ENCODE peak calls at places on chromosomes 11 and 22, in eight cellular contexts. One of them, this sample, is unnamed.

GRCh38 chr22:37057226-37057625 is 5.7 kb downstream of the KCTD17 start:
- DNase-seq in mucosa of descending colon: no peak
- DNase-seq in H9: no peak
- DNase-seq in prostate gland: no peak
- DNase-seq in PC-3: no peak
- DNase-seq in cardiac fibroblast: no peak
- DNase-seq in OCI-LY7: no peak
- DNase-seq in body of pancreas: no peak
- DNase-seq in this sample: no peak

GRCh38 chr11:11789735-11790369 is 51.9 kb upstream of the USP47 start:
- DNase-seq in mucosa of descending colon: no peak
- DNase-seq in H9: no peak
- DNase-seq in prostate gland: no peak
- DNase-seq in PC-3: peak; percentile 44
- DNase-seq in cardiac fibroblast: peak; percentile 36
- DNase-seq in OCI-LY7: peak; percentile 8
- DNase-seq in body of pancreas: no peak
- DNase-seq in this sample: peak; percentile 25

GRCh38 chr11:96242191-96242845 is 100.7 kb downstream of the MAML2 start:
- DNase-seq in mucosa of descending colon: no peak
- DNase-seq in H9: no peak
- DNase-seq in prostate gland: no peak
- DNase-seq in PC-3: no peak
- DNase-seq in cardiac fibroblast: peak; percentile 71
- DNase-seq in OCI-LY7: peak; percentile 21
- DNase-seq in body of pancreas: no peak
- DNase-seq in this sample: no peak

GRCh38 chr11:85953491-85954143 is 98.4 kb downstream of the CCDC83 start:
- DNase-seq in mucosa of descending colon: no peak
- DNase-seq in H9: no peak
- DNase-seq in prostate gland: no peak
- DNase-seq in PC-3: no peak
- DNase-seq in cardiac fibroblast: peak; percentile 92
- DNase-seq in OCI-LY7: no peak
- DNase-seq in body of pancreas: no peak
- DNase-seq in this sample: peak; percentile 22

GRCh38 chr11:292211-293121 is 3.5 kb downstream of the PGGHG start:
- DNase-seq in mucosa of descending colon: no peak
- DNase-seq in H9: no peak
- DNase-seq in prostate gland: no peak
- DNase-seq in PC-3: no peak
- DNase-seq in cardiac fibroblast: no peak
- DNase-seq in OCI-LY7: no peak
- DNase-seq in body of pancreas: peak; percentile 11
- DNase-seq in this sample: no peak

GRCh38 chr11:66335531-66336233 is 552 bp downstream of the RIN1 start:
- DNase-seq in mucosa of descending colon: peak; percentile 61
- DNase-seq in H9: peak; percentile 78
- DNase-seq in prostate gland: no peak
- DNase-seq in PC-3: peak; percentile 58
- DNase-seq in cardiac fibroblast: peak; percentile 75
- DNase-seq in OCI-LY7: no peak
- DNase-seq in body of pancreas: no peak
- DNase-seq in this sample: peak; percentile 62

GRCh38 chr11:14727215-14727614 is 83.6 kb downstream of the PDE3B start:
- DNase-seq in mucosa of descending colon: no peak
- DNase-seq in H9: no peak
- DNase-seq in prostate gland: no peak
- DNase-seq in PC-3: no peak
- DNase-seq in cardiac fibroblast: no peak
- DNase-seq in OCI-LY7: no peak
- DNase-seq in body of pancreas: no peak
- DNase-seq in this sample: no peak

GRCh38 chr22:41915035-41915782 is at the start of gene SHISA8:
- DNase-seq in mucosa of descending colon: peak; percentile 77
- DNase-seq in H9: no peak
- DNase-seq in prostate gland: no peak
- DNase-seq in PC-3: peak; percentile 43
- DNase-seq in cardiac fibroblast: peak; percentile 56
- DNase-seq in OCI-LY7: no peak
- DNase-seq in body of pancreas: peak; percentile 56
- DNase-seq in this sample: no peak

GRCh38 chr11:132020001-132020400 is 649.6 kb downstream of the NTM start:
- DNase-seq in mucosa of descending colon: no peak
- DNase-seq in H9: no peak
- DNase-seq in prostate gland: no peak
- DNase-seq in PC-3: no peak
- DNase-seq in cardiac fibroblast: no peak
- DNase-seq in OCI-LY7: no peak
- DNase-seq in body of pancreas: no peak
- DNase-seq in this sample: no peak

GRCh38 chr22:45903355-45904149 is 73.4 kb downstream of the WNT7B start:
- DNase-seq in mucosa of descending colon: no peak
- DNase-seq in H9: no peak
- DNase-seq in prostate gland: peak; percentile 26
- DNase-seq in PC-3: peak; percentile 60
- DNase-seq in cardiac fibroblast: peak; percentile 65
- DNase-seq in OCI-LY7: no peak
- DNase-seq in body of pancreas: peak; percentile 73
- DNase-seq in this sample: peak; percentile 69

GRCh38 chr22:38110008-38110862 is at the start of gene BAIAP2L2:
- DNase-seq in mucosa of descending colon: peak; percentile 82
- DNase-seq in H9: peak; percentile 40
- DNase-seq in prostate gland: no peak
- DNase-seq in PC-3: peak; percentile 15
- DNase-seq in cardiac fibroblast: no peak
- DNase-seq in OCI-LY7: no peak
- DNase-seq in body of pancreas: no peak
- DNase-seq in this sample: no peak

GRCh38 chr11:14422052-14422813 is 63.2 kb upstream of the RRAS2 start:
- DNase-seq in mucosa of descending colon: peak; percentile 67
- DNase-seq in H9: peak; percentile 90
- DNase-seq in prostate gland: peak; percentile 22
- DNase-seq in PC-3: peak; percentile 97
- DNase-seq in cardiac fibroblast: peak; percentile 99
- DNase-seq in OCI-LY7: no peak
- DNase-seq in body of pancreas: peak; percentile 78
- DNase-seq in this sample: peak; percentile 100

GRCh38 chr11:6556139-6556949 is 47.1 kb downstream of the RRP8 start:
- DNase-seq in mucosa of descending colon: no peak
- DNase-seq in H9: no peak
- DNase-seq in prostate gland: no peak
- DNase-seq in PC-3: no peak
- DNase-seq in cardiac fibroblast: no peak
- DNase-seq in OCI-LY7: no peak
- DNase-seq in body of pancreas: no peak
- DNase-seq in this sample: no peak

GRCh38 chr11:119764108-119764874 is 35.3 kb upstream of the NECTIN1 start:
- DNase-seq in mucosa of descending colon: no peak
- DNase-seq in H9: no peak
- DNase-seq in prostate gland: no peak
- DNase-seq in PC-3: no peak
- DNase-seq in cardiac fibroblast: peak; percentile 33
- DNase-seq in OCI-LY7: no peak
- DNase-seq in body of pancreas: peak; percentile 83
- DNase-seq in this sample: peak; percentile 18

GRCh38 chr22:25896098-25896497 is 154.1 kb downstream of the MYO18B start:
- DNase-seq in mucosa of descending colon: no peak
- DNase-seq in H9: no peak
- DNase-seq in prostate gland: no peak
- DNase-seq in PC-3: no peak
- DNase-seq in cardiac fibroblast: no peak
- DNase-seq in OCI-LY7: peak; percentile 10
- DNase-seq in body of pancreas: no peak
- DNase-seq in this sample: no peak

DNA sequence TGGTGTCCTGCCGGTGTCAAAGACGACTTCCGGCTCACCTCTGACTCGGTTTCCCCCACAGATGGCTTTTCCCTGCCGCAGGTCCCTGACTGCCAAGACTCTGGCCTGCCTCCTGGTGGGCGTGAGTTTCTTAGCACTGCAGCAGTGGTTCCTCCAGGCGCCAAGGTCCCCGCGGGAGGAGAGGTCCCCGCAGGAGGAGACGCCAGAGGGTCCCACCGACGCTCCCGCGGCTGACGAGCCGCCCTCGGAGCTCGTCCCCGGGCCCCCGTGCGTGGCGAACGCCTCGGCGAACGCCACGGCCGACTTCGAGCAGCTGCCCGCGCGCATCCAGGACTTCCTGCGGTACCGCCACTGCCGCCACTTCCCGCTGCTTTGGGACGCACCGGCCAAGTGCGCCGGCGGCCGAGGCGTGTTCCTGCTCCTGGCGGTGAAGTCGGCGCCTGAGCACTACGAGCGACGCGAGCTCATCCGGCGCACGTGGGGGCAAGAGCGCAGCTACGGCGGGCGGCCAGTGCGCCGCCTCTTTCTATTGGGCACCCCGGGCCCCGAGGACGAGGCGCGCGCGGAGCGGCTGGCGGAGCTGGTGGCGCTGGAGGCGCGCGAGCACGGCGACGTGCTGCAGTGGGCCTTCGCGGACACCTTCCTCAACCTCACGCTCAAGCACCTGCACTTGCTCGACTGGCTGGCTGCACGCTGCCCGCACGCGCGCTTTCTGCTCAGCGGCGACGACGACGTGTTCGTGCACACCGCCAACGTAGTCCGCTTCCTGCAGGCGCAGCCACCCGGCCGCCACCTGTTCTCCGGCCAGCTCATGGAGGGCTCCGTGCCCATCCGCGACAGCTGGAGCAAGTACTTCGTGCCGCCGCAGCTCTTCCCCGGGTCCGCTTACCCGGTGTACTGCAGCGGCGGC is 5.5 kb downstream of the B3GNT6 start:
- DNase-seq in mucosa of descending colon: peak; percentile 81
- DNase-seq in H9: peak; percentile 79
- DNase-seq in prostate gland: no peak
- DNase-seq in PC-3: no peak
- DNase-seq in cardiac fibroblast: peak; percentile 50
- DNase-seq in OCI-LY7: no peak
- DNase-seq in body of pancreas: peak; percentile 50
- DNase-seq in this sample: peak; percentile 24
- TF ChIP-seq CTCF in mucosa of descending colon: peak; percentile 15
- TF ChIP-seq CTCF in H9: peak; percentile 77
- TF ChIP-seq CTCF in prostate gland: peak; percentile 18
- TF ChIP-seq CTCF in PC-3: peak; percentile 60
- TF ChIP-seq CTCF in cardiac fibroblast: peak; percentile 70
- TF ChIP-seq CTCF in OCI-LY7: no peak
- TF ChIP-seq CTCF in body of pancreas: peak; percentile 48
- TF ChIP-seq CTCF in this sample: peak; percentile 75

DNA sequence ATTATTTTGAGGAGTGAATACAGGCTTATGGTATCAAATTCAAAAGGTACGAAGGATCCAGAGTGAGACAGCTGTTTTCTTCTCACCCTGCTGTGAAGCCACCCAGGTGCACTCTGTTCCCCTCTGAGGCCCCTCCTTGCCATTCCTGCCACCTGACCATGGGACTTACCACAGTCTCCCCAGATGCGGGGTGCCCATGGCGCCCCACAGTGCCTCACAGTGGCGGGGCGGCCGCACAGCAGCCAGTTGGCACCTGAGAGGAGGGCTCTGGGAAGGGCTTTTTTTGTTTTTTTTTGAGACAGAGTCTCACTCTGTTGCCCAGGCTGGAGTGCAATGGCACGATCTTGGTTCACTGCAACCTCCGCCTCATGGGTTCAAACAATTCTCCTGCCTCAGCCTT is 151.7 kb downstream of the CEP164 start:
- DNase-seq in mucosa of descending colon: no peak
- DNase-seq in H9: peak; percentile 49
- DNase-seq in prostate gland: no peak
- DNase-seq in PC-3: no peak
- DNase-seq in cardiac fibroblast: no peak
- DNase-seq in OCI-LY7: peak; percentile 47
- DNase-seq in body of pancreas: no peak
- DNase-seq in this sample: no peak
- TF ChIP-seq CTCF in mucosa of descending colon: no peak
- TF ChIP-seq CTCF in H9: peak; percentile 69
- TF ChIP-seq CTCF in prostate gland: no peak
- TF ChIP-seq CTCF in PC-3: peak; percentile 49
- TF ChIP-seq CTCF in cardiac fibroblast: no peak
- TF ChIP-seq CTCF in OCI-LY7: peak; percentile 73
- TF ChIP-seq CTCF in body of pancreas: peak; percentile 34
- TF ChIP-seq CTCF in this sample: no peak

GRCh38 chr11:122869622-122870021 is 12.9 kb upstream of the JHY start:
- DNase-seq in mucosa of descending colon: no peak
- DNase-seq in H9: no peak
- DNase-seq in prostate gland: no peak
- DNase-seq in PC-3: no peak
- DNase-seq in cardiac fibroblast: no peak
- DNase-seq in OCI-LY7: no peak
- DNase-seq in body of pancreas: no peak
- DNase-seq in this sample: no peak

GRCh38 chr11:122864386-122864785 is 18.2 kb upstream of the JHY start:
- DNase-seq in mucosa of descending colon: no peak
- DNase-seq in H9: no peak
- DNase-seq in prostate gland: no peak
- DNase-seq in PC-3: no peak
- DNase-seq in cardiac fibroblast: peak; percentile 6
- DNase-seq in OCI-LY7: no peak
- DNase-seq in body of pancreas: no peak
- DNase-seq in this sample: no peak

GRCh38 chr11:122862091-122862490 is 20.5 kb upstream of the JHY start:
- DNase-seq in mucosa of descending colon: no peak
- DNase-seq in H9: no peak
- DNase-seq in prostate gland: no peak
- DNase-seq in PC-3: no peak
- DNase-seq in cardiac fibroblast: no peak
- DNase-seq in OCI-LY7: no peak
- DNase-seq in body of pancreas: no peak
- DNase-seq in this sample: no peak

GRCh38 chr11:122861631-122862030 is 20.9 kb upstream of the JHY start:
- DNase-seq in mucosa of descending colon: no peak
- DNase-seq in H9: no peak
- DNase-seq in prostate gland: no peak
- DNase-seq in PC-3: peak; percentile 96
- DNase-seq in cardiac fibroblast: no peak
- DNase-seq in OCI-LY7: no peak
- DNase-seq in body of pancreas: no peak
- DNase-seq in this sample: no peak

GRCh38 chr11:122863704-122864326 is 18.7 kb upstream of the JHY start:
- DNase-seq in mucosa of descending colon: peak; percentile 35
- DNase-seq in H9: no peak
- DNase-seq in prostate gland: no peak
- DNase-seq in PC-3: peak; percentile 80
- DNase-seq in cardiac fibroblast: peak; percentile 66
- DNase-seq in OCI-LY7: peak; percentile 51
- DNase-seq in body of pancreas: peak; percentile 33
- DNase-seq in this sample: peak; percentile 64
- TF ChIP-seq CTCF in mucosa of descending colon: peak; percentile 67
- TF ChIP-seq CTCF in H9: peak; percentile 94
- TF ChIP-seq CTCF in prostate gland: peak; percentile 58
- TF ChIP-seq CTCF in PC-3: peak; percentile 98
- TF ChIP-seq CTCF in cardiac fibroblast: peak; percentile 89
- TF ChIP-seq CTCF in OCI-LY7: peak; percentile 99
- TF ChIP-seq CTCF in body of pancreas: peak; percentile 76
- TF ChIP-seq CTCF in this sample: peak; percentile 89

DNA sequence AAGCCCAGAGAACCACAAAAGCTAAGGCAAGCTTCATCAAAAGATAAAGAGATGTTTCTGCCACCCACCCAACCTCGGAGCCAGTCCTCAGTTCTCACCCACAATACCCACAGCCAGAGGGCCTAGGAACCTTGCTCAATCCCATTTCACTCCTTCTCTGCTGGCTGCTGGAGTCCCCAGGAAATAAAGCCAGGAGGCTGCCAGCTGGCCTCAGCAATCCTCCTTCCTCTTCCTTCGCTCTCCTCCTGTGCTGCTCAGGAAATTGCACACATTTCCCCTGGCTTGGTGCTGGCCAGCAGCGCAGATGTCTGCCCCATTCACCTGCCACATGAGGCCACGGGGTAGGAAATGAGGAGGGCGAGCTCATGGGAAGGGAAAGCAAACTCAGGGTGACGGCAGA is 91.8 kb upstream of the LDLRAD3 start:
- DNase-seq in mucosa of descending colon: no peak
- DNase-seq in H9: no peak
- DNase-seq in prostate gland: no peak
- DNase-seq in PC-3: no peak
- DNase-seq in cardiac fibroblast: peak; percentile 85
- DNase-seq in OCI-LY7: no peak
- DNase-seq in body of pancreas: peak; percentile 20
- DNase-seq in this sample: no peak
- TF ChIP-seq CTCF in mucosa of descending colon: no peak
- TF ChIP-seq CTCF in H9: no peak
- TF ChIP-seq CTCF in prostate gland: no peak
- TF ChIP-seq CTCF in PC-3: no peak
- TF ChIP-seq CTCF in cardiac fibroblast: no peak
- TF ChIP-seq CTCF in OCI-LY7: no peak
- TF ChIP-seq CTCF in body of pancreas: no peak
- TF ChIP-seq CTCF in this sample: no peak

This sample was measured in brain microvascular endothelial cell.